ENCODE peak calls at places on chromosomes 6 and 20, in seven cellular contexts. One of them, this sample, is unnamed.

GRCh38 chr20:62412194-62413024 is 5.3 kb upstream of the CABLES2 start:
- DNase-seq in NCI-H446 treated with DMSO at 0.1 percent for 48 hours: no peak
- DNase-seq in occipital lobe: no peak
- DNase-seq in AG20443: no peak
- DNase-seq in GM20000: no peak
- DNase-seq in astrocyte of the spinal cord: no peak
- DNase-seq in amniotic stem cell: no peak
- DNase-seq in this sample: no peak

GRCh38 chr20:3998998-3999397 is 16.4 kb downstream of the RNF24 start:
- DNase-seq in GM20000: no peak
- DNase-seq in NCI-H446 treated with DMSO at 0.1 percent for 48 hours: no peak
- DNase-seq in occipital lobe: no peak
- DNase-seq in astrocyte of the spinal cord: no peak
- DNase-seq in amniotic stem cell: no peak
- DNase-seq in AG20443: no peak
- DNase-seq in this sample: no peak

GRCh38 chr20:8940311-8940710 is 128.6 kb upstream of the PLCB4 start:
- DNase-seq in amniotic stem cell: no peak
- DNase-seq in AG20443: peak
- DNase-seq in GM20000: no peak
- DNase-seq in occipital lobe: no peak
- DNase-seq in astrocyte of the spinal cord: no peak
- DNase-seq in NCI-H446 treated with DMSO at 0.1 percent for 48 hours: no peak
- DNase-seq in this sample: no peak

GRCh38 chr6:129875610-129876515 is 14.7 kb upstream of the TMEM244 start:
- DNase-seq in amniotic stem cell: no peak
- DNase-seq in astrocyte of the spinal cord: no peak
- DNase-seq in AG20443: no peak
- DNase-seq in GM20000: peak
- DNase-seq in NCI-H446 treated with DMSO at 0.1 percent for 48 hours: no peak
- DNase-seq in occipital lobe: no peak
- DNase-seq in this sample: no peak

GRCh38 chr6:36577298-36577697 is 16.9 kb upstream of the SRSF3 start:
- DNase-seq in amniotic stem cell: no peak
- DNase-seq in NCI-H446 treated with DMSO at 0.1 percent for 48 hours: no peak
- DNase-seq in AG20443: peak
- DNase-seq in astrocyte of the spinal cord: peak
- DNase-seq in GM20000: no peak
- DNase-seq in occipital lobe: no peak
- DNase-seq in this sample: no peak

GRCh38 chr6:31740397-31741223 is 805 bp downstream of the MSH5 start:
- DNase-seq in occipital lobe: no peak
- DNase-seq in GM20000: no peak
- DNase-seq in astrocyte of the spinal cord: no peak
- DNase-seq in NCI-H446 treated with DMSO at 0.1 percent for 48 hours: no peak
- DNase-seq in amniotic stem cell: no peak
- DNase-seq in AG20443: peak
- DNase-seq in this sample: no peak

GRCh38 chr6:71197267-71197666 is 91.3 kb upstream of the OGFRL1 start:
- DNase-seq in GM20000: no peak
- DNase-seq in NCI-H446 treated with DMSO at 0.1 percent for 48 hours: no peak
- DNase-seq in astrocyte of the spinal cord: peak
- DNase-seq in AG20443: peak
- DNase-seq in amniotic stem cell: no peak
- DNase-seq in occipital lobe: no peak
- DNase-seq in this sample: no peak

GRCh38 chr20:57831326-57831991 is 121.6 kb upstream of the PMEPA1 start:
- DNase-seq in occipital lobe: no peak
- DNase-seq in amniotic stem cell: no peak
- DNase-seq in astrocyte of the spinal cord: no peak
- DNase-seq in NCI-H446 treated with DMSO at 0.1 percent for 48 hours: no peak
- DNase-seq in AG20443: no peak
- DNase-seq in GM20000: no peak
- DNase-seq in this sample: no peak

GRCh38 chr6:125688138-125688537 is 61.3 kb upstream of the HEY2 start:
- DNase-seq in occipital lobe: no peak
- DNase-seq in astrocyte of the spinal cord: no peak
- DNase-seq in GM20000: no peak
- DNase-seq in NCI-H446 treated with DMSO at 0.1 percent for 48 hours: no peak
- DNase-seq in amniotic stem cell: no peak
- DNase-seq in AG20443: no peak
- DNase-seq in this sample: no peak

GRCh38 chr20:44384423-44385027 is 29.0 kb downstream of the HNF4A start:
- DNase-seq in occipital lobe: peak
- DNase-seq in GM20000: peak
- DNase-seq in astrocyte of the spinal cord: peak
- DNase-seq in NCI-H446 treated with DMSO at 0.1 percent for 48 hours: no peak
- DNase-seq in amniotic stem cell: peak
- DNase-seq in AG20443: peak
- DNase-seq in this sample: no peak

GRCh38 chr6:121436966-121437756 is 1.7 kb downstream of the GJA1 start:
- DNase-seq in astrocyte of the spinal cord: peak
- DNase-seq in NCI-H446 treated with DMSO at 0.1 percent for 48 hours: no peak
- DNase-seq in AG20443: peak
- DNase-seq in GM20000: no peak
- DNase-seq in occipital lobe: no peak
- DNase-seq in amniotic stem cell: peak
- DNase-seq in this sample: no peak

GRCh38 chr6:89371849-89372505 is 19.5 kb upstream of the UBE2J1 start:
- DNase-seq in astrocyte of the spinal cord: peak
- DNase-seq in NCI-H446 treated with DMSO at 0.1 percent for 48 hours: peak
- DNase-seq in AG20443: peak
- DNase-seq in GM20000: peak
- DNase-seq in occipital lobe: peak
- DNase-seq in amniotic stem cell: no peak
- DNase-seq in this sample: no peak

GRCh38 chr20:50146732-50147662 is 6.5 kb downstream of the PEDS1 start:
- DNase-seq in occipital lobe: no peak
- DNase-seq in amniotic stem cell: no peak
- DNase-seq in AG20443: no peak
- DNase-seq in GM20000: peak
- DNase-seq in NCI-H446 treated with DMSO at 0.1 percent for 48 hours: no peak
- DNase-seq in astrocyte of the spinal cord: peak
- DNase-seq in this sample: no peak

GRCh38 chr6:38155576-38156204 is 336.2 kb downstream of the ZFAND3 start:
- DNase-seq in NCI-H446 treated with DMSO at 0.1 percent for 48 hours: no peak
- DNase-seq in GM20000: no peak
- DNase-seq in AG20443: no peak
- DNase-seq in astrocyte of the spinal cord: peak
- DNase-seq in occipital lobe: no peak
- DNase-seq in amniotic stem cell: no peak
- DNase-seq in this sample: peak

GRCh38 chr6:105678516-105678915 is 275.6 kb upstream of the PREP start:
- DNase-seq in AG20443: no peak
- DNase-seq in NCI-H446 treated with DMSO at 0.1 percent for 48 hours: no peak
- DNase-seq in GM20000: no peak
- DNase-seq in amniotic stem cell: no peak
- DNase-seq in occipital lobe: no peak
- DNase-seq in astrocyte of the spinal cord: no peak
- DNase-seq in this sample: no peak

GRCh38 chr20:21323640-21324039 is 20.5 kb downstream of the XRN2 start:
- DNase-seq in GM20000: no peak
- DNase-seq in NCI-H446 treated with DMSO at 0.1 percent for 48 hours: peak
- DNase-seq in AG20443: peak
- DNase-seq in occipital lobe: no peak
- DNase-seq in amniotic stem cell: no peak
- DNase-seq in astrocyte of the spinal cord: peak
- DNase-seq in this sample: peak

GRCh38 chr6:153215242-153215641 is 84.2 kb upstream of the RGS17 start:
- DNase-seq in NCI-H446 treated with DMSO at 0.1 percent for 48 hours: no peak
- DNase-seq in GM20000: no peak
- DNase-seq in occipital lobe: no peak
- DNase-seq in astrocyte of the spinal cord: no peak
- DNase-seq in amniotic stem cell: no peak
- DNase-seq in AG20443: no peak
- DNase-seq in this sample: no peak

GRCh38 chr6:44268095-44268628 is 2.1 kb upstream of the TMEM151B start:
- DNase-seq in astrocyte of the spinal cord: peak
- DNase-seq in NCI-H446 treated with DMSO at 0.1 percent for 48 hours: no peak
- DNase-seq in amniotic stem cell: no peak
- DNase-seq in AG20443: peak
- DNase-seq in occipital lobe: peak
- DNase-seq in GM20000: peak
- DNase-seq in this sample: no peak

GRCh38 chr6:36460916-36461315 is 18.1 kb downstream of the KCTD20 start:
- DNase-seq in amniotic stem cell: no peak
- DNase-seq in astrocyte of the spinal cord: no peak
- DNase-seq in AG20443: no peak
- DNase-seq in occipital lobe: no peak
- DNase-seq in NCI-H446 treated with DMSO at 0.1 percent for 48 hours: no peak
- DNase-seq in GM20000: no peak
- DNase-seq in this sample: no peak

GRCh38 chr6:84065718-84066290 is 32.2 kb downstream of the MRAP2 start:
- DNase-seq in GM20000: no peak
- DNase-seq in occipital lobe: no peak
- DNase-seq in AG20443: peak
- DNase-seq in NCI-H446 treated with DMSO at 0.1 percent for 48 hours: no peak
- DNase-seq in amniotic stem cell: no peak
- DNase-seq in astrocyte of the spinal cord: peak
- DNase-seq in this sample: no peak